ENCODE peak calls at places on chromosome 1, in four cellular contexts. L is hippocampal formation, S is RWPE2, K is NCI-H748 treated with DMSO at 0.1 percent for 48 hours. G is an unnamed sample.

GRCh38 chr1:205827623-205828022 is 14.6 kb upstream of the SLC41A1 start:
- DNase-seq in L (no peak), S (no peak), K (no peak), G (no peak)

GRCh38 chr1:48943826-48944225 is 167.1 kb upstream of the BEND5 start:
- DNase-seq in L (no peak), S (no peak), K (no peak), G (no peak)

GRCh38 chr1:244319283-244320132 is 132.2 kb downstream of the ADSS2 start:
- DNase-seq in L (no peak), S (no peak), K (no peak), G (no peak)

GRCh38 chr1:230250061-230250460 is 176.1 kb downstream of the PGBD5 start:
- DNase-seq in L (no peak), S (no peak), K (no peak), G (no peak)

GRCh38 chr1:89198500-89199072 is at the start of gene GBP4:
- DNase-seq in L (peak; percentile 19), S (no peak), K (no peak), G (no peak)

GRCh38 chr1:163035791-163036249 is 33.3 kb upstream of the RGS4 start:
- DNase-seq in L (no peak), S (peak; percentile 85), K (no peak), G (no peak)

GRCh38 chr1:205580923-205581180 is 51.0 kb downstream of the ELK4 start:
- DNase-seq in L (no peak), S (peak; percentile 29), K (no peak), G (no peak)

GRCh38 chr1:225766967-225767413 is 10.6 kb upstream of the SRP9 start:
- DNase-seq in L (no peak), S (no peak), K (no peak), G (no peak)

GRCh38 chr1:167623951-167624350 is 6.1 kb upstream of the RCSD1 start:
- DNase-seq in L (no peak), S (no peak), K (no peak), G (no peak)

GRCh38 chr1:53134042-53134485 is 8.4 kb downstream of the SLC1A7 start:
- DNase-seq in L (no peak), S (no peak), K (no peak), G (peak; percentile 18)

GRCh38 chr1:150563340-150564038 is 14.3 kb downstream of the ADAMTSL4 start:
- DNase-seq in L (no peak), S (no peak), K (no peak), G (no peak)

GRCh38 chr1:18107671-18108312 is at the start of gene IGSF21:
- DNase-seq in L (no peak), S (no peak), K (no peak), G (no peak)

GRCh38 chr1:47417129-47418044 is 1.3 kb downstream of the FOXE3 start:
- DNase-seq in L (no peak), S (no peak), K (no peak), G (no peak)

GRCh38 chr1:178143730-178144343 is 49.9 kb downstream of the RASAL2 start:
- DNase-seq in L (no peak), S (no peak), K (no peak), G (no peak)

GRCh38 chr1:176466514-176466913 is 3.5 kb downstream of the PAPPA2 start:
- DNase-seq in L (no peak), S (no peak), K (peak; percentile 0), G (no peak)

GRCh38 chr1:212819704-212820103 is 27.7 kb downstream of the SPATA45 start:
- DNase-seq in L (no peak), S (no peak), K (no peak), G (no peak)

GRCh38 chr1:12619396-12620141 is 1.6 kb upstream of the DHRS3 start:
- DNase-seq in L (peak; percentile 63), S (no peak), K (peak; percentile 26), G (peak; percentile 71)

GRCh38 chr1:18009061-18009728 is 98.4 kb upstream of the IGSF21 start:
- DNase-seq in L (no peak), S (no peak), K (no peak), G (no peak)

GRCh38 chr1:226268421-226269124 is 40.4 kb downstream of the LIN9 start:
- DNase-seq in L (no peak), S (no peak), K (no peak), G (no peak)

GRCh38 chr1:25795955-25796806 is 3.8 kb upstream of the SELENON start:
- DNase-seq in L (peak; percentile 60), S (no peak), K (no peak), G (no peak)

GRCh38 chr1:58789322-58789856 is 5.5 kb upstream of the JUN start:
- DNase-seq in L (no peak), S (no peak), K (no peak), G (no peak)

GRCh38 chr1:100585774-100586173 is 47.8 kb downstream of the GPR88 start:
- DNase-seq in L (no peak), S (no peak), K (no peak), G (no peak)

GRCh38 chr1:186681136-186681535 is 913 bp upstream of the PTGS2 start:
- DNase-seq in L (no peak), S (no peak), K (no peak), G (no peak)

G was measured in omental fat pad.